ENCODE peak calls at places on chromosomes 6 and 20, in ten cellular contexts. T is T-helper 2 cell; P is activated CD4-positive, alpha-beta T cell treated with anti-CD3 and anti-CD28 coated beads, Interleukin-2, amount 50 U/mL, for 1 hour; A is NCI-H1694; V is NCI-H1417; L is EH; E is D341Med; B is astrocyte of the hippocampus; U is activated CD4-positive, alpha-beta memory T cell treated with anti-CD3 and anti-CD28 coated beads, Interleukin-2, amount 10 ng/mL, durations not matched to agents 7 days and 5 days; Q is pons. N is an unnamed sample.

GRCh38 chr6:7727951-7728854 is 2.3 kb downstream of the BMP6 start:
- DNase-seq in V (peak; percentile 76), E (peak; percentile 60), U (no peak), P (no peak), L (peak; percentile 26), Q (no peak), B (peak; percentile 70), A (peak; percentile 42), T (no peak), N (peak; percentile 38)

GRCh38 chr6:148898360-148899005 is 151.7 kb downstream of the UST start:
- DNase-seq in B (no peak), T (no peak), V (no peak), A (no peak), L (no peak), Q (no peak), P (no peak), U (no peak), E (no peak), N (peak; percentile 45)

GRCh38 chr6:127918506-127919427 is 17.9 kb upstream of the THEMIS start:
- DNase-seq in U (no peak), L (no peak), A (no peak), E (no peak), V (no peak), T (peak; percentile 54), P (no peak), B (no peak), Q (no peak), N (no peak)

GRCh38 chr6:12791371-12791770 is 74.8 kb downstream of the PHACTR1 start:
- DNase-seq in T (no peak), U (no peak), B (peak; percentile 18), V (no peak), E (no peak), P (no peak), A (no peak), L (peak; percentile 25), Q (no peak), N (no peak)

GRCh38 chr6:114342826-114343781 is at the start of gene HS3ST5:
- DNase-seq in E (peak; percentile 88), L (peak; percentile 14), V (peak; percentile 84), Q (peak; percentile 72), A (peak; percentile 36), P (no peak), T (no peak), B (peak; percentile 86), U (no peak), N (peak; percentile 23)

GRCh38 chr20:59751075-59751711 is 146.9 kb downstream of the PHACTR3 start:
- DNase-seq in L (peak; percentile 68), E (peak; percentile 82), T (no peak), B (peak; percentile 67), V (peak; percentile 79), A (peak; percentile 1), U (peak; percentile 41), Q (peak; percentile 73), P (no peak), N (peak; percentile 64)

GRCh38 chr6:41576667-41577066 is 30.5 kb downstream of the FOXP4 start:
- DNase-seq in V (no peak), P (no peak), E (no peak), A (no peak), L (no peak), T (no peak), B (no peak), U (no peak), Q (no peak), N (no peak)

GRCh38 chr6:15176816-15177215 is 69.1 kb upstream of the JARID2 start:
- DNase-seq in Q (no peak), L (no peak), U (no peak), B (no peak), T (no peak), E (no peak), A (no peak), P (no peak), V (no peak), N (no peak)

GRCh38 chr20:51156041-51156795 is 133.3 kb upstream of the KCNG1 start:
- DNase-seq in U (no peak), A (peak; percentile 63), T (no peak), E (no peak), B (peak; percentile 17), P (no peak), Q (no peak), V (peak; percentile 76), L (peak; percentile 32), N (no peak)

GRCh38 chr6:51554029-51554428 is 533.4 kb downstream of the PKHD1 start:
- DNase-seq in U (no peak), P (no peak), E (no peak), V (peak; percentile 66), Q (no peak), T (no peak), B (no peak), L (no peak), A (no peak), N (peak; percentile 3)

GRCh38 chr6:6885521-6886088 is 222.2 kb upstream of the RREB1 start:
- DNase-seq in B (no peak), Q (peak; percentile 75), V (no peak), T (no peak), U (no peak), A (no peak), E (no peak), P (no peak), L (no peak), N (no peak)

GRCh38 chr6:132235596-132236280 is 165.5 kb downstream of the MOXD1 start:
- DNase-seq in L (peak; percentile 85), B (peak; percentile 35), A (no peak), Q (no peak), V (peak; percentile 22), P (no peak), U (no peak), E (no peak), T (no peak), N (no peak)

GRCh38 chr6:139583420-139583819 is 209.0 kb upstream of the CITED2 start:
- DNase-seq in A (no peak), Q (no peak), U (no peak), L (peak; percentile 61), P (no peak), T (no peak), B (no peak), E (no peak), V (no peak), N (no peak)

GRCh38 chr20:18802012-18802634 is 11.5 kb upstream of the SCP2D1 start:
- DNase-seq in E (no peak), Q (no peak), A (no peak), T (no peak), V (no peak), P (no peak), B (no peak), U (no peak), L (no peak), N (no peak)

GRCh38 chr6:19478273-19478672 is 358.9 kb upstream of the ID4 start:
- DNase-seq in B (no peak), U (no peak), E (no peak), V (no peak), Q (no peak), T (no peak), P (no peak), L (no peak), A (no peak), N (no peak)

GRCh38 chr6:43276180-43277082 is 21.6 kb upstream of the SLC22A7 start:
- DNase-seq in A (no peak), V (no peak), P (peak; percentile 23), U (peak; percentile 53), E (peak; percentile 59), L (no peak), T (peak; percentile 28), Q (no peak), B (no peak), N (no peak)

GRCh38 chr6:149888659-149889058 is 9.3 kb downstream of the RAET1E start:
- DNase-seq in A (no peak), P (no peak), Q (no peak), B (no peak), T (no peak), U (no peak), E (no peak), V (no peak), L (peak; percentile 31), N (no peak)

GRCh38 chr6:161748535-161749386 is 474.9 kb upstream of the AGPAT4 start:
- DNase-seq in Q (peak; percentile 67), V (peak; percentile 30), P (no peak), L (no peak), U (peak; percentile 20), A (peak; percentile 8), T (no peak), B (peak; percentile 56), E (peak; percentile 68), N (peak; percentile 75)

GRCh38 chr6:40815731-40816130 is 223.3 kb downstream of the UNC5CL start:
- DNase-seq in A (no peak), P (no peak), V (no peak), T (no peak), Q (no peak), E (no peak), B (no peak), L (no peak), U (no peak), N (no peak)

GRCh38 chr20:23437126-23437894 is 2.2 kb upstream of the CSTL1 start:
- DNase-seq in U (no peak), A (no peak), T (no peak), E (no peak), P (no peak), L (no peak), B (no peak), V (no peak), Q (no peak), N (no peak)

GRCh38 chr20:4780245-4780644 is 58.5 kb downstream of the PRND start:
- DNase-seq in U (no peak), T (no peak), A (no peak), P (no peak), L (no peak), V (no peak), Q (no peak), B (no peak), E (no peak), N (no peak)

GRCh38 chr6:75167426-75167825 is 38.4 kb downstream of the COL12A1 start:
- DNase-seq in E (no peak), T (no peak), V (no peak), L (peak; percentile 32), Q (no peak), B (no peak), P (no peak), U (no peak), A (no peak), N (no peak)

GRCh38 chr6:8707956-8708772 is 272.8 kb upstream of the SLC35B3 start:
- DNase-seq in V (peak; percentile 63), L (peak; percentile 33), P (no peak), Q (peak; percentile 42), T (no peak), A (no peak), B (peak; percentile 47), U (no peak), E (peak; percentile 53), N (peak; percentile 81)

GRCh38 chr6:137968901-137969300 is 101.8 kb downstream of the TNFAIP3 start:
- DNase-seq in L (peak; percentile 22), E (no peak), Q (no peak), T (peak; percentile 52), B (no peak), A (no peak), U (no peak), V (no peak), P (no peak), N (no peak)

GRCh38 chr6:32118782-32119628 is 9.0 kb downstream of the ATF6B start:
- DNase-seq in A (peak; percentile 55), V (peak; percentile 75), L (peak; percentile 86), Q (peak; percentile 84), U (peak; percentile 78), E (peak; percentile 91), B (peak; percentile 94), P (peak; percentile 64), T (peak; percentile 32), N (peak; percentile 84)

GRCh38 chr6:56649782-56650181 is 7.1 kb upstream of the DST start:
- DNase-seq in E (no peak), L (peak; percentile 51), V (no peak), Q (no peak), U (no peak), A (no peak), B (no peak), P (no peak), T (no peak), N (no peak)

GRCh38 chr6:41306187-41306854 is 19.8 kb upstream of the TREM1 start:
- DNase-seq in U (peak; percentile 40), E (peak; percentile 58), A (peak; percentile 64), Q (peak; percentile 44), P (peak; percentile 41), B (peak; percentile 62), L (peak; percentile 46), V (peak; percentile 82), T (peak; percentile 32), N (peak; percentile 57)

GRCh38 chr20:64167676-64168075 is 3.4 kb downstream of the MYT1 start:
- DNase-seq in T (no peak), V (no peak), Q (no peak), U (no peak), E (no peak), L (peak; percentile 70), B (peak; percentile 28), A (no peak), P (no peak), N (no peak)

N was measured in A673.